ENCODE peak calls at places on chromosomes 7 and 10, in seven cellular contexts. D, O, W, J, S, K and G are unnamed samples.

GRCh38 chr10:44817961-44818649 is 93.0 kb upstream of the TMEM72 start:
- DNase-seq in D (no peak), O (no peak), W (peak), J (no peak), S (no peak), K (no peak), G (no peak)

GRCh38 chr7:138006106-138006505 is 4.2 kb upstream of the CREB3L2 start:
- DNase-seq in D (peak), O (no peak), W (no peak), J (no peak), S (no peak), K (no peak), G (no peak)

GRCh38 chr10:121338206-121338991 is 259.8 kb downstream of the FGFR2 start:
- DNase-seq in D (no peak), O (no peak), W (peak), J (no peak), S (no peak), K (no peak), G (no peak)

GRCh38 chr10:51691135-51691534 is 8.3 kb downstream of the CSTF2T start:
- DNase-seq in D (no peak), O (no peak), W (no peak), J (no peak), S (no peak), K (no peak), G (no peak)

GRCh38 chr10:97506214-97506991 is 7.7 kb downstream of the UBTD1 start:
- DNase-seq in D (no peak), O (no peak), W (no peak), J (no peak), S (no peak), K (no peak), G (no peak)

GRCh38 chr10:72080042-72081035 is 8.0 kb downstream of the SPOCK2 start:
- DNase-seq in D (no peak), O (no peak), W (no peak), J (no peak), S (no peak), K (no peak), G (peak)

GRCh38 chr10:133144771-133145170 is 15.2 kb upstream of the KNDC1 start:
- DNase-seq in D (no peak), O (no peak), W (no peak), J (no peak), S (no peak), K (no peak), G (no peak)

GRCh38 chr10:78434886-78435285 is 401.2 kb downstream of the RPS24 start:
- DNase-seq in D (no peak), O (no peak), W (no peak), J (no peak), S (no peak), K (no peak), G (no peak)

GRCh38 chr10:125734823-125735222 is 15.3 kb downstream of the EDRF1 start:
- DNase-seq in D (peak), O (no peak), W (no peak), J (no peak), S (no peak), K (peak), G (no peak)

GRCh38 chr7:82188636-82189035 is 254.9 kb downstream of the CACNA2D1 start:
- DNase-seq in D (no peak), O (no peak), W (no peak), J (no peak), S (no peak), K (no peak), G (no peak)

GRCh38 chr7:135980665-135981180 is 3.6 kb upstream of the MTPN start:
- DNase-seq in D (peak), O (no peak), W (no peak), J (no peak), S (peak), K (peak), G (peak)

GRCh38 chr7:64131696-64132095 is 75.3 kb upstream of the ZNF735 start:
- DNase-seq in D (no peak), O (no peak), W (no peak), J (no peak), S (no peak), K (no peak), G (no peak)

GRCh38 chr10:3292601-3293000 is 120.0 kb upstream of the PITRM1 start:
- DNase-seq in D (no peak), O (no peak), W (no peak), J (no peak), S (peak), K (no peak), G (no peak)

GRCh38 chr10:119449210-119449584 is 93.3 kb downstream of the RGS10 start:
- DNase-seq in D (no peak), O (no peak), W (no peak), J (no peak), S (no peak), K (no peak), G (no peak)

GRCh38 chr10:44913312-44914079 is 2.4 kb downstream of the TMEM72 start:
- DNase-seq in D (peak), O (no peak), W (no peak), J (no peak), S (no peak), K (peak), G (no peak)

GRCh38 chr7:25395976-25396375 is 167.7 kb upstream of the NPVF start:
- DNase-seq in D (no peak), O (no peak), W (peak), J (no peak), S (no peak), K (no peak), G (no peak)
- H3K4me3 ChIP-seq in D (no peak), O (no peak), W (no peak), J (no peak), S (no peak), K (no peak), G (no peak)

DNA sequence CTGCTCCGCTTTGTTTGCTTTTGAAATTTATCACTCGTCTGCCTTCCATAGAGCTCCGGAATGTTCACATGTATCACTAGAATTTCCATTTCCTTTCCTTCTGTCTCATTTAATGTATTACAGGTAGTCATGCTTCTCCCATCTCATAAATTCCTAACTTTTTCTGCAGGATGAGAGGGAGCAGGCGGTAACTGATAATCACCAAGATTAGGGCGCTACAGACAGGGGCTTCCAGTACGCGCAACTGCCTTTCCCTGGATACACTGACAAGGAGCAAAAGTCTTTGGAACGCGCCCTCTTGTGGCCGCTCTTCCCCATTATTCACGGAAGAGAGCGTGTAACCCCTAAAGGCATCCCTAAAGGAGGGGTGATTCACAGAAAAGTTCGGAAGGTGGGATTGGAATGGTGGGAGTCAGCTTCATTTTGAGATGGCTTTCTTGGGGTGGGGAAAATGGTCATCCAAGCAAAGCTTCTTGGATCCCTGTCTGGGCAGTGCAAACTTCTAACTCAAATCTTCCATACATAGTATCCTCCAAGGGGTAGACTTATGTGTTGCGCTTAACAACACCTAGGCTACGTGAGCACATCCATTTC is 6.5 kb downstream of the INHBA start:
- DNase-seq in D (peak), O (peak), W (peak), J (peak), S (peak), K (peak), G (peak)
- H3K4me3 ChIP-seq in D (peak), O (peak), W (peak), J (no peak), S (peak), K (peak), G (peak)

GRCh38 chr7:150716368-150716767 is at the start of gene GIMAP1:
- DNase-seq in D (no peak), O (no peak), W (no peak), J (no peak), S (no peak), K (no peak), G (no peak)
- H3K4me3 ChIP-seq in D (no peak), O (no peak), W (peak), J (no peak), S (no peak), K (no peak), G (no peak)

DNA sequence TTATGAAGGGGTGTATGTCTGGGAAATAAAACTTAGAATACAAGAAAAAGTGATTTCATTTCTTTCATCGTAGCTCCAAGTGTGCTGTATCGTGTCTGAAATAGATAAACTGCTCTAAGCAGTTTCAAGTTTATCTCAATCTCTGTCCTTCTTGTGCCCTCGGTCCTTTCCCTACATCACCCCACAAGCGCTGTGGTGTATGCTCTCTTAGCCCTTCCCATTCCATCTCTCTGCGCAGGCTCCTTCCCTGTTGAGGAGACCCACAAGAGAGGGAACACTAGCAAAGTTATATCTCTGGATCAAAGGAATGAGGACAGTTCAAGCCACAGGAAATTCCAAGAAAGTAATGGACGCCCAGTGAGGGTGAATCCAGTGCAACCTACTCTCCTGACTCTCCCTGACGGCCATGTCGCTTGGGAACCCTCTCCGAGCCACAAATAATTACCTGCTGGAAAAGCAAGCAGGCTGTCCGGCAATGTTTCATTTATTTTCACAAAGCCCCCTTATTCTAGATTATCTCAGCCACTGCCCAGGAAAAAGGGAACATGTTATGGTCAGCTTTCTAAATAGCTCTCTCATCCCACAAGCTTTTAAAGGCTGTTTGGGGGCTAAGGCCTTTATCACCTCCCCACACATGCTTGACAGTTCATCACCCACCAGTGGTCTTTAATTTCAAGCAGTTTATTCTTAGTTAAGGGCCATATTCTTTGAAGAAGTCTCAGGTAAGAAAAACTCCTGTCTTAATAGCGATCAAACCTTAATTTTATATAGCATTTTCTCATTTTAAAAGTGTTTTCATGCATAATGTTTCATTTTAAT is 34.8 kb downstream of the LRRC4 start:
- DNase-seq in D (peak), O (no peak), W (no peak), J (no peak), S (no peak), K (no peak), G (no peak)
- H3K4me3 ChIP-seq in D (no peak), O (no peak), W (no peak), J (no peak), S (no peak), K (peak), G (no peak)

GRCh38 chr7:129678606-129679005 is 67.1 kb downstream of the NRF1 start:
- DNase-seq in D (no peak), O (no peak), W (no peak), J (no peak), S (no peak), K (no peak), G (no peak)
- H3K4me3 ChIP-seq in D (no peak), O (no peak), W (no peak), J (no peak), S (no peak), K (no peak), G (no peak)

GRCh38 chr7:155456517-155456771 is 1.5 kb upstream of the EN2 start:
- DNase-seq in D (no peak), O (no peak), W (no peak), J (no peak), S (no peak), K (no peak), G (no peak)

GRCh38 chr7:155458317-155459132 is 596 bp downstream of the EN2 start:
- DNase-seq in D (no peak), O (no peak), W (no peak), J (no peak), S (no peak), K (no peak), G (no peak)

GRCh38 chr7:155457544-155458316 is at the start of gene EN2:
- DNase-seq in D (peak), O (no peak), W (no peak), J (no peak), S (no peak), K (no peak), G (no peak)

GRCh38 chr7:155455776-155456516 is 2.0 kb upstream of the EN2 start:
- DNase-seq in D (no peak), O (no peak), W (no peak), J (no peak), S (no peak), K (no peak), G (no peak)

DNA sequence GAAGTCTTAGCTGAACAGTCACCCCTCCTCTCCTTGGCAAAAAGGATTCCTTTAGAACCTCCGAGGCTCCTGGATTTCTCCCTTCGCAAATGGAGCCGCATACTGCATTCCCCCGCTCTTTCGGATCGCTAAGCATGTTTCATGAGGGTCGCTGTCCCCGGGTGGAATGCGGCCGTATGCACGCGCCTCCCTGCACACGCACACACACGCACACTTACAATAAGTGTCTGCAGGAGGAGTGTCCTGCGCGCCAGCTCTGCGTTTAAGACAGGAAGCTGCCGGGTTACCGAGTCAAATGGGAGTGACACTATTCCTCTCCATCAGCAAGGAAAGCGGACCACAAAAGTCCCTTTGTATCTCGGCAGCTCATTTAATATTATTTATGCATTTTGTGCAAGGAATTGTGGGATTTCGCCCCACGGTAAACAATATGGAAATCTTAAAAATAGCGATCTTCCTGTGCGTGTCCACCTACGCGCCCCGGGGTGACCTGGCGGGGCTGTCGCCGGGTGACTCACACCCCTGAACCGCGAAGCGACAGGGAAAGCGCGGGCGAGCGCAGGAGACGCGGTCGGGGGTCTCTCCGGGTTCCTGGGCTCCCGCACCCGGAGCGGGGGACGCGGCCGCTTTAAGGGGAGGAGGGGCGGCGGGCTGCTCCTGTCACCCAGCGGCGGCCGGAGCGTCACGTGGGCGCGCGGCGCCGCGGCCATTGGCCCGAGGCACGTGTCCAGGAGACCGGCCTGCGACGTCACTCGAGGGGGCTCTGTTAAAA is 971 bp upstream of the EN2 start:
- DNase-seq in D (peak), O (no peak), W (no peak), J (peak), S (peak), K (peak), G (peak)
- H3K4me3 ChIP-seq in D (peak), O (peak), W (peak), J (peak), S (peak), K (peak), G (peak)